ENCODE peak calls at places on chromosomes 6 and 20, in nine cellular contexts. One of them, this sample, is unnamed.
A peak's percentile ranks its signal among the peaks of the same experiment; 100 is the strongest.

GRCh38 chr6:13615802-13616140 is 636 bp downstream of the NOL7 start:
- DNase-seq in IMR-90: peak; percentile 35
- DNase-seq in ovary: peak; percentile 71
- DNase-seq in Peyer's patch: peak; percentile 76
- DNase-seq in fibroblast of mammary gland: peak; percentile 43
- DNase-seq in astrocyte of the spinal cord: no peak
- DNase-seq in epithelial cell of esophagus: peak; percentile 46
- DNase-seq in prostate gland: peak; percentile 39
- DNase-seq in body of pancreas: peak; percentile 48
- DNase-seq in this sample: peak; percentile 49

GRCh38 chr6:47034919-47035318 is 7.2 kb downstream of the ADGRF1 start:
- DNase-seq in IMR-90: peak; percentile 44
- DNase-seq in ovary: no peak
- DNase-seq in Peyer's patch: no peak
- DNase-seq in fibroblast of mammary gland: peak; percentile 80
- DNase-seq in astrocyte of the spinal cord: peak; percentile 99
- DNase-seq in epithelial cell of esophagus: peak; percentile 100
- DNase-seq in prostate gland: peak; percentile 92
- DNase-seq in body of pancreas: peak; percentile 51
- DNase-seq in this sample: peak; percentile 93

GRCh38 chr6:115302731-115303130 is 758.0 kb downstream of the FRK start:
- DNase-seq in IMR-90: no peak
- DNase-seq in ovary: no peak
- DNase-seq in Peyer's patch: no peak
- DNase-seq in fibroblast of mammary gland: no peak
- DNase-seq in astrocyte of the spinal cord: no peak
- DNase-seq in epithelial cell of esophagus: no peak
- DNase-seq in prostate gland: no peak
- DNase-seq in body of pancreas: no peak
- DNase-seq in this sample: no peak

GRCh38 chr6:14824835-14825223 is 421.0 kb upstream of the JARID2 start:
- DNase-seq in IMR-90: no peak
- DNase-seq in ovary: no peak
- DNase-seq in Peyer's patch: no peak
- DNase-seq in fibroblast of mammary gland: no peak
- DNase-seq in astrocyte of the spinal cord: no peak
- DNase-seq in epithelial cell of esophagus: no peak
- DNase-seq in prostate gland: no peak
- DNase-seq in body of pancreas: no peak
- DNase-seq in this sample: no peak

GRCh38 chr6:110622912-110623578 is 146.6 kb upstream of the SLC22A16 start:
- DNase-seq in IMR-90: no peak
- DNase-seq in ovary: no peak
- DNase-seq in Peyer's patch: no peak
- DNase-seq in fibroblast of mammary gland: no peak
- DNase-seq in astrocyte of the spinal cord: no peak
- DNase-seq in epithelial cell of esophagus: peak; percentile 88
- DNase-seq in prostate gland: peak; percentile 52
- DNase-seq in body of pancreas: no peak
- DNase-seq in this sample: no peak

GRCh38 chr6:165205632-165206031 is 103.8 kb downstream of the C6orf118 start:
- DNase-seq in IMR-90: no peak
- DNase-seq in ovary: no peak
- DNase-seq in Peyer's patch: no peak
- DNase-seq in fibroblast of mammary gland: no peak
- DNase-seq in astrocyte of the spinal cord: no peak
- DNase-seq in epithelial cell of esophagus: no peak
- DNase-seq in prostate gland: no peak
- DNase-seq in body of pancreas: no peak
- DNase-seq in this sample: no peak

GRCh38 chr20:36754656-36755222 is 8.8 kb upstream of the NDRG3 start:
- DNase-seq in IMR-90: peak; percentile 88
- DNase-seq in ovary: no peak
- DNase-seq in Peyer's patch: peak; percentile 76
- DNase-seq in fibroblast of mammary gland: peak; percentile 82
- DNase-seq in astrocyte of the spinal cord: peak; percentile 74
- DNase-seq in epithelial cell of esophagus: peak; percentile 73
- DNase-seq in prostate gland: peak; percentile 57
- DNase-seq in body of pancreas: peak; percentile 46
- DNase-seq in this sample: peak; percentile 88

GRCh38 chr20:25058797-25059486 is 1.0 kb upstream of the ACSS1 start:
- DNase-seq in IMR-90: peak; percentile 3
- DNase-seq in ovary: no peak
- DNase-seq in Peyer's patch: peak; percentile 60
- DNase-seq in fibroblast of mammary gland: no peak
- DNase-seq in astrocyte of the spinal cord: peak; percentile 30
- DNase-seq in epithelial cell of esophagus: no peak
- DNase-seq in prostate gland: peak; percentile 42
- DNase-seq in body of pancreas: peak; percentile 30
- DNase-seq in this sample: no peak

GRCh38 chr20:61185181-61185580 is 66.9 kb upstream of the CDH4 start:
- DNase-seq in IMR-90: no peak
- DNase-seq in ovary: no peak
- DNase-seq in Peyer's patch: no peak
- DNase-seq in fibroblast of mammary gland: no peak
- DNase-seq in astrocyte of the spinal cord: no peak
- DNase-seq in epithelial cell of esophagus: no peak
- DNase-seq in prostate gland: no peak
- DNase-seq in body of pancreas: no peak
- DNase-seq in this sample: no peak

GRCh38 chr20:1225729-1226313 is at the start of gene RAD21L1:
- DNase-seq in IMR-90: peak; percentile 60
- DNase-seq in ovary: peak; percentile 78
- DNase-seq in Peyer's patch: peak; percentile 87
- DNase-seq in fibroblast of mammary gland: peak; percentile 55
- DNase-seq in astrocyte of the spinal cord: peak; percentile 62
- DNase-seq in epithelial cell of esophagus: peak; percentile 86
- DNase-seq in prostate gland: peak; percentile 70
- DNase-seq in body of pancreas: peak; percentile 80
- DNase-seq in this sample: peak; percentile 56

GRCh38 chr6:28789553-28790083 is 134.2 kb downstream of the TRIM27 start:
- DNase-seq in IMR-90: peak; percentile 68
- DNase-seq in ovary: peak; percentile 53
- DNase-seq in Peyer's patch: no peak
- DNase-seq in fibroblast of mammary gland: peak; percentile 75
- DNase-seq in astrocyte of the spinal cord: peak; percentile 67
- DNase-seq in epithelial cell of esophagus: peak; percentile 64
- DNase-seq in prostate gland: no peak
- DNase-seq in body of pancreas: no peak
- DNase-seq in this sample: peak; percentile 74

GRCh38 chr6:117448732-117449131 is 23.0 kb upstream of the ROS1 start:
- DNase-seq in IMR-90: peak; percentile 94
- DNase-seq in ovary: no peak
- DNase-seq in Peyer's patch: no peak
- DNase-seq in fibroblast of mammary gland: peak; percentile 94
- DNase-seq in astrocyte of the spinal cord: peak; percentile 95
- DNase-seq in epithelial cell of esophagus: peak; percentile 94
- DNase-seq in prostate gland: no peak
- DNase-seq in body of pancreas: no peak
- DNase-seq in this sample: peak; percentile 96

GRCh38 chr6:106529438-106529837 is 99.9 kb downstream of the RTN4IP1 start:
- DNase-seq in IMR-90: no peak
- DNase-seq in ovary: no peak
- DNase-seq in Peyer's patch: no peak
- DNase-seq in fibroblast of mammary gland: no peak
- DNase-seq in astrocyte of the spinal cord: peak; percentile 60
- DNase-seq in epithelial cell of esophagus: no peak
- DNase-seq in prostate gland: no peak
- DNase-seq in body of pancreas: no peak
- DNase-seq in this sample: no peak

GRCh38 chr6:11143394-11144371 is 32.2 kb upstream of the ERVFRD-1 start:
- DNase-seq in IMR-90: peak; percentile 92
- DNase-seq in ovary: no peak
- DNase-seq in Peyer's patch: peak; percentile 83
- DNase-seq in fibroblast of mammary gland: peak; percentile 94
- DNase-seq in astrocyte of the spinal cord: peak; percentile 88
- DNase-seq in epithelial cell of esophagus: peak; percentile 99
- DNase-seq in prostate gland: peak; percentile 11
- DNase-seq in body of pancreas: peak; percentile 56
- DNase-seq in this sample: peak; percentile 74

GRCh38 chr20:52746768-52747167 is 225.4 kb upstream of the TSHZ2 start:
- DNase-seq in IMR-90: no peak
- DNase-seq in ovary: no peak
- DNase-seq in Peyer's patch: no peak
- DNase-seq in fibroblast of mammary gland: no peak
- DNase-seq in astrocyte of the spinal cord: no peak
- DNase-seq in epithelial cell of esophagus: no peak
- DNase-seq in prostate gland: no peak
- DNase-seq in body of pancreas: no peak
- DNase-seq in this sample: no peak

GRCh38 chr6:156794963-156795362 is 17.8 kb downstream of the ARID1B start:
- DNase-seq in IMR-90: no peak
- DNase-seq in ovary: no peak
- DNase-seq in Peyer's patch: no peak
- DNase-seq in fibroblast of mammary gland: no peak
- DNase-seq in astrocyte of the spinal cord: no peak
- DNase-seq in epithelial cell of esophagus: no peak
- DNase-seq in prostate gland: no peak
- DNase-seq in body of pancreas: no peak
- DNase-seq in this sample: no peak
- H3K4me3 ChIP-seq in IMR-90: no peak overlapping the region
- H3K4me3 ChIP-seq in ovary: no peak overlapping the region
- H3K4me3 ChIP-seq in Peyer's patch: no peak overlapping the region
- H3K4me3 ChIP-seq in fibroblast of mammary gland: no peak overlapping the region
- H3K4me3 ChIP-seq in astrocyte of the spinal cord: no peak overlapping the region
- H3K4me3 ChIP-seq in epithelial cell of esophagus: no peak overlapping the region
- H3K4me3 ChIP-seq in prostate gland: no peak overlapping the region
- H3K4me3 ChIP-seq in body of pancreas: no peak overlapping the region
- H3K4me3 ChIP-seq in this sample: no peak overlapping the region

GRCh38 chr20:20085812-20086211 is 33.5 kb downstream of the CFAP61 start:
- DNase-seq in IMR-90: no peak
- DNase-seq in ovary: no peak
- DNase-seq in Peyer's patch: no peak
- DNase-seq in fibroblast of mammary gland: peak; percentile 34
- DNase-seq in astrocyte of the spinal cord: no peak
- DNase-seq in epithelial cell of esophagus: peak; percentile 84
- DNase-seq in prostate gland: peak; percentile 74
- DNase-seq in body of pancreas: peak; percentile 63
- DNase-seq in this sample: peak; percentile 5

GRCh38 chr20:20084296-20084752 is 32.0 kb downstream of the CFAP61 start:
- DNase-seq in IMR-90: no peak
- DNase-seq in ovary: no peak
- DNase-seq in Peyer's patch: no peak
- DNase-seq in fibroblast of mammary gland: no peak
- DNase-seq in astrocyte of the spinal cord: no peak
- DNase-seq in epithelial cell of esophagus: no peak
- DNase-seq in prostate gland: no peak
- DNase-seq in body of pancreas: no peak
- DNase-seq in this sample: no peak

GRCh38 chr20:20085071-20085470 is 32.7 kb downstream of the CFAP61 start:
- DNase-seq in IMR-90: no peak
- DNase-seq in ovary: no peak
- DNase-seq in Peyer's patch: no peak
- DNase-seq in fibroblast of mammary gland: peak; percentile 16
- DNase-seq in astrocyte of the spinal cord: no peak
- DNase-seq in epithelial cell of esophagus: no peak
- DNase-seq in prostate gland: no peak
- DNase-seq in body of pancreas: no peak
- DNase-seq in this sample: no peak

GRCh38 chr20:20079102-20079784 is 26.9 kb downstream of the CFAP61 start:
- DNase-seq in IMR-90: no peak
- DNase-seq in ovary: no peak
- DNase-seq in Peyer's patch: peak; percentile 47
- DNase-seq in fibroblast of mammary gland: no peak
- DNase-seq in astrocyte of the spinal cord: no peak
- DNase-seq in epithelial cell of esophagus: no peak
- DNase-seq in prostate gland: no peak
- DNase-seq in body of pancreas: no peak
- DNase-seq in this sample: no peak

GRCh38 chr20:20083796-20084195 is 31.5 kb downstream of the CFAP61 start:
- DNase-seq in IMR-90: peak; percentile 20
- DNase-seq in ovary: no peak
- DNase-seq in Peyer's patch: no peak
- DNase-seq in fibroblast of mammary gland: peak; percentile 34
- DNase-seq in astrocyte of the spinal cord: peak; percentile 35
- DNase-seq in epithelial cell of esophagus: peak; percentile 47
- DNase-seq in prostate gland: no peak
- DNase-seq in body of pancreas: no peak
- DNase-seq in this sample: peak; percentile 58
- TF ChIP-seq CTCF in IMR-90: peak; percentile 53
- TF ChIP-seq CTCF in ovary: no peak
- TF ChIP-seq CTCF in Peyer's patch: peak; percentile 54
- TF ChIP-seq CTCF in fibroblast of mammary gland: peak; percentile 40
- TF ChIP-seq CTCF in astrocyte of the spinal cord: peak; percentile 40
- TF ChIP-seq CTCF in epithelial cell of esophagus: peak; percentile 50
- TF ChIP-seq CTCF in prostate gland: peak; percentile 55
- TF ChIP-seq CTCF in body of pancreas: no peak
- TF ChIP-seq CTCF in this sample: peak; percentile 45

DNA sequence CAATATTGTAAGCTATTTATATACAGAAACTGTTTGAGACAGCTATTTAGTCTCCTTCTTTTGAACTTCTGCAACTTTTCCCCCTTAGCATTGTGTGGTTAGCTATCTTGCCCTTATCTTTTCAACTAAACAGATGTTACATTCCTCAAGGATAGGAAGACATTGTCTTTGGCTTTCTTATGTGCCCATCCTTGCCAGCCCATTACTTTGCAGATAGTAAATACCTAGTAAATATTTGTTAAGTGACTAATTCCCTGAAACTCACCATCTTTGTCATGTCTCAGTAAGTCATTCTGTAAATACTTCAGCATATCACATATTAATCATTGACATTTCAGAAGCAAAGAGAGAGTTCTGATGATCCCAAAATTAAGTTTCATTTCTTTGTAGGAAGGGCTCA is 69.1 kb upstream of the FLRT3 start:
- DNase-seq in IMR-90: peak; percentile 36
- DNase-seq in ovary: no peak
- DNase-seq in Peyer's patch: no peak
- DNase-seq in fibroblast of mammary gland: peak; percentile 13
- DNase-seq in astrocyte of the spinal cord: no peak
- DNase-seq in epithelial cell of esophagus: peak; percentile 86
- DNase-seq in prostate gland: no peak
- DNase-seq in body of pancreas: no peak
- DNase-seq in this sample: peak; percentile 83
- H3K4me3 ChIP-seq in IMR-90: no peak overlapping the region
- H3K4me3 ChIP-seq in ovary: no peak overlapping the region
- H3K4me3 ChIP-seq in Peyer's patch: no peak overlapping the region
- H3K4me3 ChIP-seq in fibroblast of mammary gland: no peak overlapping the region
- H3K4me3 ChIP-seq in astrocyte of the spinal cord: no peak overlapping the region
- H3K4me3 ChIP-seq in epithelial cell of esophagus: no peak overlapping the region
- H3K4me3 ChIP-seq in prostate gland: no peak overlapping the region
- H3K4me3 ChIP-seq in body of pancreas: no peak overlapping the region
- H3K4me3 ChIP-seq in this sample: no peak overlapping the region

DNA sequence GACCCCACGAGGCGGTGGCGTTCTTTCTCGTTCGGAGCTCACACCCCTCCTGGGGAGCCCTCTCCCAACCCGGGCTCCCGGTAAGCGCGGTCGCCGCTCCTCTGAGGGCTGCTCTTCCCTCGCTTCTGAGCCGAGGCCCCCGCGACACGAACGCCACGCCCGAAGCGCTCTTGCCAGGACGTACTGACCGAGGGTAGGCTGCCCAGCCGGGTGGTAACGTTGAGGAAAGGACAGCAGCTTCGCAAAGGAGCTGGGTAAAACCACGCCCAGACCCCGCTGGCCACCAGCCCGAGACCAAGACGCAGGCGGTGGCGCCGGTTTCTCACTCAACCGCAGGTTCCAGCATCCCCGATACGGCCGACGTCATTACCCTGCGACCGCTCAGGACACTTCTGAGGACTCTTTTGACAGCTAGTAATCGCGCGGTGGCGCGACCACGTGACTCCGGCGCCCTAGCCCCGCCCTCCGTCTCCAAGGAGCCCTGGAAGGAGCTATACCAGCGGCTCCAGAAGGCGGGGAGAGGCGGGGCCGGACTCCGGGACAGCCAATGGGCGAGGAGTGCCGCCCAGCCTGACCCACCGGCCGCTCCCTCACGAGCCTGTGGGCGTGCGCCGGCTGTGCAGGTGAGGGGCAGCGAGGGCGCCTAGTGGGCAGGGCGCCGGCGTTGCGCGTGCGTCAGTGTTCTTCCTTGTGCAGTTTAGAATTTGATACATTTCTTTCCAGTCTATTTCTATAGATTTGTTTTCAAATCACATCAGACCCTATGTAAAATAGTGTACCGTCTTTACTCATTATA is 4.0 kb upstream of the GZF1 start:
- DNase-seq in IMR-90: peak; percentile 99
- DNase-seq in ovary: peak; percentile 100
- DNase-seq in Peyer's patch: peak; percentile 100
- DNase-seq in fibroblast of mammary gland: peak; percentile 100
- DNase-seq in astrocyte of the spinal cord: peak; percentile 100
- DNase-seq in epithelial cell of esophagus: peak; percentile 100
- DNase-seq in prostate gland: peak; percentile 100
- DNase-seq in body of pancreas: peak; percentile 100
- DNase-seq in this sample: peak; percentile 99
- TF ChIP-seq CTCF in IMR-90: peak; percentile 5
- TF ChIP-seq CTCF in ovary: peak; percentile 20
- TF ChIP-seq CTCF in Peyer's patch: no peak
- TF ChIP-seq CTCF in fibroblast of mammary gland: no peak
- TF ChIP-seq CTCF in astrocyte of the spinal cord: no peak
- TF ChIP-seq CTCF in epithelial cell of esophagus: no peak
- TF ChIP-seq CTCF in prostate gland: peak; percentile 44
- TF ChIP-seq CTCF in body of pancreas: no peak
- TF ChIP-seq CTCF in this sample: no peak

This sample was measured in fibroblast of the aortic adventitia.